ENCODE peak calls at places on chromosome 6, in six cellular contexts. B is AG08395; Y is NCI-H748 treated with DMSO at 0.1 percent for 48 hours; O is T-helper 2 cell treated with Interferon-gamma antibody and Interleukin-4, amounts not matched to agents 5 μg/mL and 100 μg/mL, for 36 hours; Q is activated effector memory CD4-positive, alpha-beta T cell treated with anti-CD3 and anti-CD28 coated beads, Interleukin-2, amount 50 U/mL, for 16 hours; A is mesenteric fat pad. N is an unnamed sample.

GRCh38 chr6:26097268-26097875 is 10.1 kb downstream of the HFE start:
- DNase-seq in Q (peak), A (no peak), O (peak), Y (peak), B (peak), N (peak)

GRCh38 chr6:90890681-90891337 is 303.9 kb upstream of the MAP3K7 start:
- DNase-seq in O (no peak), B (no peak), A (no peak), Q (no peak), Y (no peak), N (no peak)

GRCh38 chr6:46129301-46129633 is 522 bp upstream of the ENPP4 start:
- DNase-seq in A (no peak), B (no peak), O (no peak), Y (peak), Q (no peak), N (no peak)

GRCh38 chr6:68343901-68344300 is 291.2 kb upstream of the ADGRB3 start:
- DNase-seq in Q (no peak), O (no peak), Y (peak), A (no peak), B (no peak), N (no peak)

GRCh38 chr6:110642711-110643110 is 166.3 kb upstream of the SLC22A16 start:
- DNase-seq in A (no peak), Q (no peak), Y (no peak), B (no peak), O (no peak), N (no peak)

GRCh38 chr6:92132446-92132845 is 1286.9 kb downstream of the EPHA7 start:
- DNase-seq in Y (no peak), A (no peak), Q (no peak), O (no peak), B (no peak), N (no peak)

GRCh38 chr6:119342430-119342829 is 7.1 kb downstream of the MAN1A1 start:
- DNase-seq in Q (no peak), O (no peak), Y (no peak), B (no peak), A (no peak), N (no peak)

GRCh38 chr6:43774776-43775583 is 5.0 kb downstream of the VEGFA start:
- DNase-seq in Y (no peak), A (no peak), B (peak), Q (peak), O (peak), N (peak)

GRCh38 chr6:70857387-70858077 is 99.3 kb downstream of the B3GAT2 start:
- DNase-seq in O (no peak), B (no peak), Q (no peak), Y (no peak), A (no peak), N (no peak)

GRCh38 chr6:74946961-74947360 is 258.9 kb downstream of the COL12A1 start:
- DNase-seq in B (peak), A (no peak), Q (no peak), Y (no peak), O (no peak), N (peak)

GRCh38 chr6:19731286-19731685 is 105.9 kb upstream of the ID4 start:
- DNase-seq in B (peak), Y (no peak), A (no peak), O (no peak), Q (no peak), N (peak)

GRCh38 chr6:111805511-111806181 is 67.6 kb downstream of the FYN start:
- DNase-seq in A (no peak), Y (no peak), O (peak), B (peak), Q (peak), N (peak)

GRCh38 chr6:44067073-44067759 is 60.0 kb downstream of the MRPL14 start:
- DNase-seq in Y (no peak), O (no peak), Q (peak), B (no peak), A (no peak), N (no peak)

GRCh38 chr6:82118150-82118562 is 129.4 kb downstream of the IBTK start:
- DNase-seq in Y (no peak), A (no peak), O (no peak), B (no peak), Q (no peak), N (no peak)

GRCh38 chr6:4449409-4449808 is 314.0 kb upstream of the ECI2 start:
- DNase-seq in O (no peak), Q (no peak), A (no peak), B (no peak), Y (no peak), N (no peak)

GRCh38 chr6:74574794-74575193 is 631.1 kb downstream of the COL12A1 start:
- DNase-seq in B (peak), Q (no peak), O (no peak), A (no peak), Y (no peak), N (peak)

GRCh38 chr6:138007014-138007472 is 100.2 kb downstream of the PERP start:
- DNase-seq in Y (peak), Q (peak), O (no peak), B (peak), A (no peak), N (peak)

GRCh38 chr6:163844761-163845160 is 430.2 kb downstream of the QKI start:
- DNase-seq in Y (no peak), B (no peak), Q (no peak), A (no peak), O (no peak), N (no peak)

GRCh38 chr6:113856011-113856551 is 1.1 kb upstream of the MARCKS start:
- DNase-seq in Y (peak), Q (no peak), B (peak), A (no peak), O (no peak), N (peak)

GRCh38 chr6:138454976-138455706 is 44.2 kb downstream of the NHSL1 start:
- DNase-seq in Y (no peak), Q (peak), A (no peak), O (peak), B (no peak), N (no peak)

GRCh38 chr6:39724787-39725631 is at the start of gene KIF6:
- DNase-seq in B (peak), O (peak), Q (peak), A (peak), Y (peak), N (peak)

GRCh38 chr6:27778625-27779417 is 133.4 kb downstream of the OR2B2 start:
- DNase-seq in O (no peak), A (no peak), B (no peak), Y (no peak), Q (no peak), N (no peak)

GRCh38 chr6:80872194-80872950 is 765.9 kb downstream of the BCKDHB start:
- DNase-seq in Y (no peak), Q (no peak), A (no peak), O (no peak), B (no peak), N (no peak)

GRCh38 chr6:11251553-11252358 is 19.3 kb upstream of the NEDD9 start:
- DNase-seq in O (no peak), B (peak), Q (no peak), A (no peak), Y (no peak), N (peak)

GRCh38 chr6:144315981-144316865 is 31.1 kb downstream of the UTRN start:
- DNase-seq in B (no peak), O (no peak), Y (no peak), Q (no peak), A (no peak), N (no peak)

GRCh38 chr6:19999319-20000191 is 162.4 kb downstream of the ID4 start:
- DNase-seq in O (peak), A (no peak), Q (no peak), Y (peak), B (no peak), N (no peak)

GRCh38 chr6:159979136-159979874 is 10.4 kb downstream of the IGF2R start:
- DNase-seq in Y (no peak), B (peak), A (no peak), Q (peak), O (peak), N (no peak)

GRCh38 chr6:43768983-43769525 is 957 bp upstream of the VEGFA start:
- DNase-seq in B (peak), O (no peak), Q (no peak), A (no peak), Y (no peak), N (peak)

GRCh38 chr6:39366875-39367618 is 44.5 kb upstream of the KCNK16 start:
- DNase-seq in A (no peak), Q (no peak), B (no peak), Y (peak), O (no peak), N (no peak)